ENCODE peak calls at places on chromosome 2, in eight cellular contexts. One of them, this sample, is unnamed. For H3K9me3, the result is how much of the 10 kb centered on the place peaks cover.

GRCh38 chr2:26002617-26003310 is 20.5 kb upstream of the KIF3C start:
- DNase-seq in prostate gland: peak
- DNase-seq in cardiac muscle cell: no peak
- DNase-seq in esophagus squamous epithelium: no peak
- DNase-seq in psoas muscle: no peak
- DNase-seq in neural progenitor cell: no peak
- DNase-seq in BE2C: no peak
- DNase-seq in SK-N-SH: no peak
- DNase-seq in this sample: peak

GRCh38 chr2:162075689-162076132 is 1.7 kb upstream of the DPP4 start:
- DNase-seq in cardiac muscle cell: peak
- DNase-seq in BE2C: no peak
- DNase-seq in neural progenitor cell: no peak
- DNase-seq in esophagus squamous epithelium: no peak
- DNase-seq in psoas muscle: no peak
- DNase-seq in prostate gland: no peak
- DNase-seq in SK-N-SH: no peak
- DNase-seq in this sample: no peak

GRCh38 chr2:127157651-127158460 is 50.9 kb upstream of the BIN1 start:
- DNase-seq in SK-N-SH: peak
- DNase-seq in esophagus squamous epithelium: no peak
- DNase-seq in prostate gland: no peak
- DNase-seq in neural progenitor cell: peak
- DNase-seq in cardiac muscle cell: peak
- DNase-seq in BE2C: peak
- DNase-seq in psoas muscle: peak
- DNase-seq in this sample: no peak

GRCh38 chr2:20350105-20350712 is 435 bp downstream of the PUM2 start:
- DNase-seq in psoas muscle: no peak
- DNase-seq in neural progenitor cell: no peak
- DNase-seq in prostate gland: peak
- DNase-seq in esophagus squamous epithelium: no peak
- DNase-seq in SK-N-SH: peak
- DNase-seq in cardiac muscle cell: peak
- DNase-seq in BE2C: peak
- DNase-seq in this sample: peak

GRCh38 chr2:69616755-69617154 is 26.8 kb downstream of the AAK1 start:
- DNase-seq in BE2C: no peak
- DNase-seq in SK-N-SH: no peak
- DNase-seq in psoas muscle: no peak
- DNase-seq in cardiac muscle cell: no peak
- DNase-seq in neural progenitor cell: no peak
- DNase-seq in esophagus squamous epithelium: no peak
- DNase-seq in prostate gland: no peak
- DNase-seq in this sample: no peak

GRCh38 chr2:39215545-39215944 is 28.2 kb downstream of the CDKL4 start:
- DNase-seq in cardiac muscle cell: no peak
- DNase-seq in psoas muscle: no peak
- DNase-seq in esophagus squamous epithelium: no peak
- DNase-seq in prostate gland: no peak
- DNase-seq in SK-N-SH: no peak
- DNase-seq in BE2C: no peak
- DNase-seq in neural progenitor cell: no peak
- DNase-seq in this sample: no peak

GRCh38 chr2:40244251-40245010 is 207.5 kb downstream of the SLC8A1 start:
- DNase-seq in psoas muscle: peak
- DNase-seq in prostate gland: peak
- DNase-seq in cardiac muscle cell: peak
- DNase-seq in esophagus squamous epithelium: no peak
- DNase-seq in BE2C: peak
- DNase-seq in SK-N-SH: peak
- DNase-seq in neural progenitor cell: peak
- DNase-seq in this sample: peak

GRCh38 chr2:26637811-26638310 is 3.3 kb downstream of the CIB4 start:
- DNase-seq in psoas muscle: no peak
- DNase-seq in cardiac muscle cell: no peak
- DNase-seq in esophagus squamous epithelium: no peak
- DNase-seq in BE2C: no peak
- DNase-seq in neural progenitor cell: no peak
- DNase-seq in SK-N-SH: no peak
- DNase-seq in prostate gland: no peak
- DNase-seq in this sample: no peak

GRCh38 chr2:124683536-124684407 is 658.7 kb downstream of the CNTNAP5 start:
- DNase-seq in BE2C: no peak
- DNase-seq in cardiac muscle cell: peak
- DNase-seq in esophagus squamous epithelium: no peak
- DNase-seq in SK-N-SH: no peak
- DNase-seq in prostate gland: no peak
- DNase-seq in neural progenitor cell: no peak
- DNase-seq in psoas muscle: no peak
- DNase-seq in this sample: no peak

GRCh38 chr2:109637749-109638570 is 23.8 kb downstream of the SOWAHC start:
- DNase-seq in psoas muscle: no peak
- DNase-seq in SK-N-SH: no peak
- DNase-seq in neural progenitor cell: no peak
- DNase-seq in cardiac muscle cell: peak
- DNase-seq in prostate gland: no peak
- DNase-seq in BE2C: no peak
- DNase-seq in esophagus squamous epithelium: no peak
- DNase-seq in this sample: no peak

GRCh38 chr2:186636800-186637795 is 47.2 kb downstream of the ITGAV start:
- DNase-seq in prostate gland: no peak
- DNase-seq in BE2C: no peak
- DNase-seq in esophagus squamous epithelium: no peak
- DNase-seq in neural progenitor cell: no peak
- DNase-seq in SK-N-SH: no peak
- DNase-seq in cardiac muscle cell: peak
- DNase-seq in psoas muscle: no peak
- DNase-seq in this sample: no peak

GRCh38 chr2:152486737-152487063 is 151.7 kb downstream of the FMNL2 start:
- DNase-seq in cardiac muscle cell: no peak
- DNase-seq in psoas muscle: no peak
- DNase-seq in BE2C: no peak
- DNase-seq in SK-N-SH: no peak
- DNase-seq in neural progenitor cell: no peak
- DNase-seq in esophagus squamous epithelium: no peak
- DNase-seq in prostate gland: no peak
- DNase-seq in this sample: no peak

GRCh38 chr2:178783889-178784288 is 23.3 kb downstream of the TTN start:
- DNase-seq in BE2C: no peak
- DNase-seq in SK-N-SH: no peak
- DNase-seq in psoas muscle: no peak
- DNase-seq in neural progenitor cell: no peak
- DNase-seq in esophagus squamous epithelium: no peak
- DNase-seq in prostate gland: no peak
- DNase-seq in cardiac muscle cell: no peak
- DNase-seq in this sample: no peak

GRCh38 chr2:119409506-119409905 is 22.1 kb upstream of the TMEM37 start:
- DNase-seq in cardiac muscle cell: no peak
- DNase-seq in BE2C: no peak
- DNase-seq in psoas muscle: no peak
- DNase-seq in SK-N-SH: no peak
- DNase-seq in esophagus squamous epithelium: no peak
- DNase-seq in neural progenitor cell: no peak
- DNase-seq in prostate gland: no peak
- DNase-seq in this sample: no peak

GRCh38 chr2:188609321-188610049 is 317.8 kb downstream of the GULP1 start:
- DNase-seq in cardiac muscle cell: peak
- DNase-seq in neural progenitor cell: no peak
- DNase-seq in SK-N-SH: no peak
- DNase-seq in prostate gland: no peak
- DNase-seq in BE2C: no peak
- DNase-seq in psoas muscle: no peak
- DNase-seq in esophagus squamous epithelium: no peak
- DNase-seq in this sample: no peak

GRCh38 chr2:53021285-53021684 is 746.3 kb upstream of the CHAC2 start:
- DNase-seq in psoas muscle: no peak
- DNase-seq in prostate gland: no peak
- DNase-seq in cardiac muscle cell: peak
- DNase-seq in neural progenitor cell: no peak
- DNase-seq in SK-N-SH: no peak
- DNase-seq in esophagus squamous epithelium: no peak
- DNase-seq in BE2C: no peak
- DNase-seq in this sample: no peak

GRCh38 chr2:171893196-171893823 is 734 bp downstream of the SLC25A12 start:
- DNase-seq in esophagus squamous epithelium: no peak
- DNase-seq in SK-N-SH: peak
- DNase-seq in prostate gland: no peak
- DNase-seq in neural progenitor cell: no peak
- DNase-seq in psoas muscle: no peak
- DNase-seq in cardiac muscle cell: no peak
- DNase-seq in BE2C: no peak
- DNase-seq in this sample: no peak

DNA sequence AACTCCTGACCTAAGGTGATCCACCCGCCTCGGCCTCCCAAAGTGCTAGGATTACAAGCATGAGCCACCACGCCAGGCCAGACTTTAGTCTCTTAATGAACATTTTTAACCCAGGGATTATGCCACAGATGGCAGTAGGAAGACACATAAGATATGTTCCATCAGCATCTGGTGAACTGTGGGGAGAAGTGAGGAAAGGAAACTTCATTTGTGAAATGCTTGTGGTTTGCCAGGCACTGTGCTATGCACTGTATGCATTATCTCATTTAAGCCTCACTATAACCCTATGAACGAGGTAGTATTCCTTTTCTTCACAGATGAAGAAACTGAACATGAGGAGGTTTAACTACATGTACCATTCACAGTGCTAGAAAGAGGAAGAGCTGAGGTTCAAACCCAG is 29.3 kb downstream of the PTRHD1 start:
- DNase-seq in prostate gland: no peak
- DNase-seq in cardiac muscle cell: no peak
- DNase-seq in neural progenitor cell: no peak
- DNase-seq in SK-N-SH: no peak
- DNase-seq in psoas muscle: no peak
- DNase-seq in esophagus squamous epithelium: no peak
- DNase-seq in BE2C: no peak
- DNase-seq in this sample: no peak
- TF ChIP-seq CTCF in prostate gland: no peak
- TF ChIP-seq CTCF in cardiac muscle cell: no peak
- TF ChIP-seq CTCF in neural progenitor cell: no peak
- TF ChIP-seq CTCF in SK-N-SH: no peak
- TF ChIP-seq CTCF in psoas muscle: no peak
- TF ChIP-seq CTCF in esophagus squamous epithelium: no peak
- TF ChIP-seq CTCF in BE2C: no peak
- TF ChIP-seq CTCF in this sample: no peak

DNA sequence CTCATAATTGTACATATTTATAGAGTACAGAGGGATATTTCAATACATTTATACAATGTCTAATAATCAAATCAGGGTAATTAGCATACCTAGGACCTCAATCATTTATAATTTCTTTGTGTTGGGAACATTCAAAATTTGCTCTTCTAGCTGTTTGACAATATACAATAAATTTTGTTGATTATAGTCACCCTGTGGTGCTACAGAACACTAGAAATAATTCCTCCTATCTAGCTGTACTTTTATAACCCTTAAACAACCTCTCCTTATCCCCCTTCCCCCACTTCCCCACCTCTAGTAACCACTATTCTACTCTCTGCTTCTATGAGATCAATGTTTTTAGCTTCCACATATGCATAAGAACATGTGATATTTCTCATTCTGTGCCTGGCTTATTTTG is 328.4 kb upstream of the RBMS1 start:
- DNase-seq in esophagus squamous epithelium: no peak
- DNase-seq in BE2C: no peak
- DNase-seq in SK-N-SH: no peak
- DNase-seq in psoas muscle: no peak
- DNase-seq in prostate gland: no peak
- DNase-seq in neural progenitor cell: no peak
- DNase-seq in cardiac muscle cell: no peak
- DNase-seq in this sample: no peak
- H3K9me3 ChIP-seq in esophagus squamous epithelium: under half
- H3K9me3 ChIP-seq in BE2C: under half
- H3K9me3 ChIP-seq in SK-N-SH: under half
- H3K9me3 ChIP-seq in psoas muscle: under half
- H3K9me3 ChIP-seq in prostate gland: under half
- H3K9me3 ChIP-seq in neural progenitor cell: under half
- H3K9me3 ChIP-seq in cardiac muscle cell: under half
- H3K9me3 ChIP-seq in this sample: under half

GRCh38 chr2:237312021-237312755 is 101.8 kb downstream of the COL6A3 start:
- DNase-seq in cardiac muscle cell: no peak
- DNase-seq in esophagus squamous epithelium: no peak
- DNase-seq in BE2C: no peak
- DNase-seq in neural progenitor cell: no peak
- DNase-seq in prostate gland: no peak
- DNase-seq in psoas muscle: no peak
- DNase-seq in SK-N-SH: no peak
- DNase-seq in this sample: no peak

GRCh38 chr2:237316339-237316738 is 97.6 kb downstream of the COL6A3 start:
- DNase-seq in prostate gland: no peak
- DNase-seq in esophagus squamous epithelium: no peak
- DNase-seq in neural progenitor cell: no peak
- DNase-seq in psoas muscle: no peak
- DNase-seq in BE2C: no peak
- DNase-seq in cardiac muscle cell: no peak
- DNase-seq in SK-N-SH: no peak
- DNase-seq in this sample: no peak

GRCh38 chr2:237314198-237314597 is 99.8 kb downstream of the COL6A3 start:
- DNase-seq in psoas muscle: no peak
- DNase-seq in esophagus squamous epithelium: no peak
- DNase-seq in BE2C: no peak
- DNase-seq in neural progenitor cell: no peak
- DNase-seq in cardiac muscle cell: no peak
- DNase-seq in prostate gland: no peak
- DNase-seq in SK-N-SH: no peak
- DNase-seq in this sample: no peak

GRCh38 chr2:237315881-237316225 is 98.1 kb downstream of the COL6A3 start:
- DNase-seq in psoas muscle: no peak
- DNase-seq in esophagus squamous epithelium: no peak
- DNase-seq in prostate gland: no peak
- DNase-seq in cardiac muscle cell: peak
- DNase-seq in BE2C: no peak
- DNase-seq in neural progenitor cell: no peak
- DNase-seq in SK-N-SH: no peak
- DNase-seq in this sample: no peak

GRCh38 chr2:237315170-237315880 is 98.6 kb downstream of the COL6A3 start:
- DNase-seq in prostate gland: peak
- DNase-seq in esophagus squamous epithelium: no peak
- DNase-seq in SK-N-SH: peak
- DNase-seq in cardiac muscle cell: peak
- DNase-seq in psoas muscle: peak
- DNase-seq in neural progenitor cell: peak
- DNase-seq in BE2C: peak
- DNase-seq in this sample: peak
- TF ChIP-seq CTCF in prostate gland: peak
- TF ChIP-seq CTCF in esophagus squamous epithelium: no peak
- TF ChIP-seq CTCF in SK-N-SH: no peak
- TF ChIP-seq CTCF in cardiac muscle cell: peak
- TF ChIP-seq CTCF in psoas muscle: peak
- TF ChIP-seq CTCF in neural progenitor cell: no peak
- TF ChIP-seq CTCF in BE2C: peak
- TF ChIP-seq CTCF in this sample: peak

DNA sequence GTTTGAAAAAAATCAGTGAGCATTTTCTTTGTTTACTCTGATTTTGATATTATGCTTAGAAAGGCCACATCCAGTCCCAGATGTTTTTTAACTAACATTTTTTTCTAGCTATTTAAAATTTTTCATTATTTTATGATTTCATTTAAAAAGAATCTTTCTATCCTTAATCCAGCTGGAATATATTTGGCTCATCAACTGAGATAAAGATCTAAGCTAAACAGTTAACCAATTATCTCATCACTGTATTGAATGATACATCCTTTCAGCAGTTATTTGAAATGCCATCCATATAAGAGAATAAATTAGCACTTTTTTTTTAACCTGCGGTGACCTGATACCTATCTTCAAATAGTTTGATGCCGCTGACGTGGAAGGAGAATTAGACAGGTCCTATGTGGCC is 245.5 kb upstream of the COPS8 start:
- DNase-seq in neural progenitor cell: no peak
- DNase-seq in esophagus squamous epithelium: no peak
- DNase-seq in BE2C: no peak
- DNase-seq in SK-N-SH: no peak
- DNase-seq in cardiac muscle cell: no peak
- DNase-seq in prostate gland: no peak
- DNase-seq in psoas muscle: no peak
- DNase-seq in this sample: no peak
- H3K9me3 ChIP-seq in neural progenitor cell: under half
- H3K9me3 ChIP-seq in esophagus squamous epithelium: under half
- H3K9me3 ChIP-seq in BE2C: under half
- H3K9me3 ChIP-seq in SK-N-SH: under half
- H3K9me3 ChIP-seq in cardiac muscle cell: under half
- H3K9me3 ChIP-seq in prostate gland: under half
- H3K9me3 ChIP-seq in psoas muscle: under half
- H3K9me3 ChIP-seq in this sample: under half

This sample was measured in gastrocnemius medialis.